ENCODE peak calls at places on chromosomes 7 and 10, in ten cellular contexts. G is small intestine, W is neural progenitor cell, R is prostate gland, F is GM23338, T is aorta, Q is H9, K is HAP-1, D is GM23248, I is cardiac muscle cell. L is an unnamed sample.
A peak's percentile ranks its signal among the peaks of the same experiment; 100 is the strongest.

GRCh38 chr10:69638642-69639041 is 8.6 kb downstream of the FAM241B start:
- DNase-seq in Q (no peak), I (no peak), T (no peak), K (no peak), F (no peak), D (no peak), W (no peak), G (no peak), R (no peak), L (no peak)

GRCh38 chr7:5117095-5117970 is 71.7 kb downstream of the RBAK start:
- DNase-seq in D (no peak), W (no peak), Q (peak; percentile 30), G (no peak), F (peak; percentile 7), R (no peak), T (no peak), I (no peak), K (no peak), L (no peak)

GRCh38 chr10:89283988-89284475 is 17.8 kb upstream of the IFIT2 start:
- DNase-seq in K (no peak), G (peak; percentile 20), F (peak; percentile 51), Q (peak; percentile 50), D (peak; percentile 86), T (peak; percentile 76), R (no peak), W (peak; percentile 21), I (peak; percentile 60), L (peak; percentile 43)

GRCh38 chr7:18873674-18874341 is 243.6 kb downstream of the TWIST1 start:
- DNase-seq in W (peak; percentile 48), I (peak; percentile 69), T (no peak), Q (peak; percentile 51), R (no peak), D (peak; percentile 79), K (peak; percentile 27), G (no peak), F (peak; percentile 77), L (no peak)

GRCh38 chr10:79320785-79321493 is 26.3 kb upstream of the PPIF start:
- DNase-seq in I (no peak), Q (no peak), K (no peak), R (no peak), D (peak; percentile 100), W (no peak), T (no peak), G (no peak), F (no peak), L (no peak)

GRCh38 chr7:78412216-78412858 is 613.8 kb downstream of the PHTF2 start:
- DNase-seq in W (no peak), Q (no peak), R (no peak), T (no peak), K (no peak), I (no peak), G (no peak), F (no peak), D (peak; percentile 18), L (no peak)

GRCh38 chr10:14586901-14587300 is 187.8 kb downstream of the FAM107B start:
- DNase-seq in I (no peak), D (no peak), T (no peak), K (no peak), Q (peak; percentile 6), G (peak; percentile 71), R (no peak), F (no peak), W (no peak), L (no peak)

GRCh38 chr7:32535303-32535702 is 40.0 kb downstream of the AVL9 start:
- DNase-seq in K (no peak), Q (no peak), W (no peak), D (no peak), I (no peak), F (no peak), T (no peak), G (no peak), R (no peak), L (no peak)

GRCh38 chr10:70543911-70544310 is 58.6 kb downstream of the PRF1 start:
- DNase-seq in W (no peak), Q (no peak), K (no peak), T (no peak), D (no peak), G (no peak), R (no peak), I (no peak), F (no peak), L (no peak)

GRCh38 chr7:155069992-155070827 is at the start of gene HTR5A:
- DNase-seq in T (peak; percentile 81), G (peak; percentile 61), I (peak; percentile 95), K (peak; percentile 46), R (peak; percentile 61), F (peak; percentile 97), D (peak; percentile 94), W (peak; percentile 98), Q (peak; percentile 96), L (peak; percentile 77)

GRCh38 chr10:121983828-121984227 is 5.1 kb upstream of the TACC2 start:
- DNase-seq in Q (no peak), R (no peak), G (peak; percentile 84), W (no peak), D (no peak), K (no peak), I (no peak), T (no peak), F (no peak), L (no peak)

GRCh38 chr10:131997366-131998049 is 15.8 kb upstream of the BNIP3 start:
- DNase-seq in F (peak; percentile 68), G (peak; percentile 14), R (peak; percentile 97), T (peak; percentile 64), I (peak; percentile 70), Q (peak; percentile 58), K (peak; percentile 32), D (peak; percentile 81), W (peak; percentile 57), L (peak; percentile 90)

GRCh38 chr7:101278461-101279292 is 33.8 kb upstream of the FIS1 start:
- DNase-seq in K (no peak), I (no peak), F (no peak), G (no peak), T (no peak), Q (no peak), R (no peak), W (no peak), D (peak; percentile 34), L (no peak)

GRCh38 chr10:69631566-69631965 is 1.5 kb downstream of the FAM241B start:
- DNase-seq in Q (peak; percentile 20), G (no peak), D (no peak), R (no peak), T (no peak), I (no peak), K (no peak), W (no peak), F (no peak), L (no peak)

GRCh38 chr7:152144557-152145245 is 119.2 kb downstream of the GALNT11 start:
- DNase-seq in K (no peak), W (no peak), I (no peak), R (no peak), T (no peak), D (no peak), G (peak; percentile 3), Q (no peak), F (no peak), L (no peak)

GRCh38 chr7:29207469-29207868 is 12.9 kb downstream of the CHN2 start:
- DNase-seq in R (no peak), D (peak; percentile 42), F (no peak), G (peak; percentile 73), W (no peak), Q (no peak), K (no peak), I (no peak), T (no peak), L (no peak)

GRCh38 chr10:78028438-78029293 is 649 bp downstream of the POLR3A start:
- DNase-seq in W (peak; percentile 60), K (no peak), Q (no peak), R (no peak), F (peak; percentile 53), G (peak; percentile 57), D (peak; percentile 75), I (peak; percentile 74), T (peak; percentile 55), L (no peak)

GRCh38 chr7:44671069-44671468 is 64.6 kb downstream of the OGDH start:
- DNase-seq in D (no peak), Q (no peak), R (no peak), W (no peak), K (no peak), F (no peak), G (no peak), I (no peak), T (no peak), L (no peak)

GRCh38 chr10:61000769-61001730 is 57.1 kb upstream of the RHOBTB1 start:
- DNase-seq in I (peak; percentile 66), Q (peak; percentile 70), F (peak; percentile 78), T (no peak), D (peak; percentile 28), W (peak; percentile 84), K (peak; percentile 15), R (peak; percentile 19), G (peak; percentile 49), L (no peak)

GRCh38 chr7:99132922-99133321 is 11.0 kb downstream of the SMURF1 start:
- DNase-seq in F (no peak), W (no peak), K (no peak), T (no peak), R (no peak), D (peak; percentile 31), G (no peak), Q (no peak), I (no peak), L (no peak)
- H3K4me1 ChIP-seq in F (peaks cover 5% of the 10 kb centered on the region), W (peaks cover 13% of the 10 kb centered on the region), K (peaks cover 27% of the 10 kb centered on the region), T (peaks cover 4% of the 10 kb centered on the region), R (peaks cover 12% of the 10 kb centered on the region), D (peaks cover 40% of the 10 kb centered on the region), G (no peaks in the 10 kb centered on the region), Q (no peaks in the 10 kb centered on the region), I (peaks cover 13% of the 10 kb centered on the region), L (peaks cover 7% of the 10 kb centered on the region)

DNA sequence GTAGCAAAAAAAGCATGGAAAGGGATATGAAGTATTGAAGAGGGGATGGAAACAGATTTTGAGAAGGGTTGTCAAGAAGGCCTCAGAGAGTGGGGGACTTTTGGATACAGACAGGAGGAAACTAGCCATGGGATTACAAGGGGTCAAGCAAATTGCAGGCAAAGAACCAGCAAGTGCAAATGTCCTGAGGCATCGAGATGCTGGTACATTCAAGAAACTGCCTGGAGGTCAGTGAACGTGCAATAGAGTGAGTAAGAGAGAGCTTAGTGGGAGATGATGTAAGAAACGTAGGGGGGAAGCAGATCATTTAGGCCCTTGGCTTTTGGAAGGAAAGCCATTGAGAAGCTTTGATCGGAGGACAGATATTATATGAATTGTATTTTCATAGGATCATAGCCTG is 227.4 kb upstream of the AGK start:
- DNase-seq in G (no peak), I (no peak), T (no peak), F (no peak), W (no peak), K (no peak), R (no peak), D (no peak), Q (no peak), L (no peak)
- H3K4me1 ChIP-seq in G (no peaks in the 10 kb centered on the region), I (peaks cover 7% of the 10 kb centered on the region), T (no peaks in the 10 kb centered on the region), F (peaks cover 18% of the 10 kb centered on the region), W (peaks cover 22% of the 10 kb centered on the region), K (peaks cover 19% of the 10 kb centered on the region), R (no peaks in the 10 kb centered on the region), D (no peaks in the 10 kb centered on the region), Q (peaks cover 10% of the 10 kb centered on the region), L (no peaks in the 10 kb centered on the region)

GRCh38 chr10:116722736-116723427 is 19.5 kb downstream of the HSPA12A start:
- DNase-seq in D (no peak), F (no peak), G (no peak), I (no peak), K (no peak), R (no peak), Q (no peak), T (no peak), W (no peak), L (no peak)
- H3K4me1 ChIP-seq in D (no peaks in the 10 kb centered on the region), F (no peaks in the 10 kb centered on the region), G (peaks cover 2% of the 10 kb centered on the region), I (peaks cover 13% of the 10 kb centered on the region), K (peaks cover 17% of the 10 kb centered on the region), R (no peaks in the 10 kb centered on the region), Q (no peaks in the 10 kb centered on the region), T (no peaks in the 10 kb centered on the region), W (peaks cover 17% of the 10 kb centered on the region), L (peaks cover 2% of the 10 kb centered on the region)

GRCh38 chr7:127943541-127944521 is 87.4 kb downstream of the LRRC4 start:
- DNase-seq in T (no peak), I (peak; percentile 95), K (peak; percentile 94), G (no peak), Q (no peak), W (peak; percentile 32), R (no peak), F (no peak), D (peak; percentile 47), L (no peak)
- H3K4me1 ChIP-seq in T (no peaks in the 10 kb centered on the region), I (peaks cover 5% of the 10 kb centered on the region), K (peaks cover 38% of the 10 kb centered on the region), G (no peaks in the 10 kb centered on the region), Q (peaks cover 3% of the 10 kb centered on the region), W (peaks cover 32% of the 10 kb centered on the region), R (no peaks in the 10 kb centered on the region), F (peaks cover 30% of the 10 kb centered on the region), D (peaks cover 22% of the 10 kb centered on the region), L (no peaks in the 10 kb centered on the region)